ENCODE peak calls at places on chromosomes 16 and 17, in nine cellular contexts. One of them, this sample, is unnamed.

GRCh38 chr17:44672479-44673093 is 16.3 kb downstream of the MEIOC start:
- DNase-seq in NCI-H2029 treated with DMSO at 0.1 percent for 48 hours: no peak
- DNase-seq in Caki2: peak; percentile 30
- DNase-seq in left kidney: peak; percentile 29
- DNase-seq in BE2C: no peak
- DNase-seq in fibroblast of villous mesenchyme: peak; percentile 46
- DNase-seq in colonic mucosa: no peak
- DNase-seq in MV-4-11: peak; percentile 30
- DNase-seq in amniotic stem cell: peak; percentile 23
- DNase-seq in this sample: no peak

GRCh38 chr17:68564415-68565111 is 36.6 kb downstream of the FAM20A start:
- DNase-seq in NCI-H2029 treated with DMSO at 0.1 percent for 48 hours: no peak
- DNase-seq in Caki2: no peak
- DNase-seq in left kidney: no peak
- DNase-seq in BE2C: no peak
- DNase-seq in fibroblast of villous mesenchyme: no peak
- DNase-seq in colonic mucosa: no peak
- DNase-seq in MV-4-11: no peak
- DNase-seq in amniotic stem cell: no peak
- DNase-seq in this sample: no peak

GRCh38 chr16:57608462-57609113 is 19.8 kb upstream of the ADGRG1 start:
- DNase-seq in NCI-H2029 treated with DMSO at 0.1 percent for 48 hours: no peak
- DNase-seq in Caki2: no peak
- DNase-seq in left kidney: no peak
- DNase-seq in BE2C: no peak
- DNase-seq in fibroblast of villous mesenchyme: no peak
- DNase-seq in colonic mucosa: peak; percentile 15
- DNase-seq in MV-4-11: no peak
- DNase-seq in amniotic stem cell: no peak
- DNase-seq in this sample: no peak

GRCh38 chr17:77963441-77963840 is 4.9 kb downstream of the TNRC6C start:
- DNase-seq in NCI-H2029 treated with DMSO at 0.1 percent for 48 hours: peak; percentile 7
- DNase-seq in Caki2: no peak
- DNase-seq in left kidney: peak; percentile 57
- DNase-seq in BE2C: peak; percentile 75
- DNase-seq in fibroblast of villous mesenchyme: peak; percentile 81
- DNase-seq in colonic mucosa: no peak
- DNase-seq in MV-4-11: peak; percentile 69
- DNase-seq in amniotic stem cell: peak; percentile 36
- DNase-seq in this sample: no peak

GRCh38 chr17:27586203-27586701 is 44.7 kb upstream of the LGALS9 start:
- DNase-seq in NCI-H2029 treated with DMSO at 0.1 percent for 48 hours: no peak
- DNase-seq in Caki2: no peak
- DNase-seq in left kidney: no peak
- DNase-seq in BE2C: peak; percentile 63
- DNase-seq in fibroblast of villous mesenchyme: peak; percentile 79
- DNase-seq in colonic mucosa: no peak
- DNase-seq in MV-4-11: no peak
- DNase-seq in amniotic stem cell: peak; percentile 29
- DNase-seq in this sample: no peak

GRCh38 chr17:76018340-76018680 is 8.8 kb downstream of the EVPL start:
- DNase-seq in NCI-H2029 treated with DMSO at 0.1 percent for 48 hours: no peak
- DNase-seq in Caki2: no peak
- DNase-seq in left kidney: no peak
- DNase-seq in BE2C: no peak
- DNase-seq in fibroblast of villous mesenchyme: no peak
- DNase-seq in colonic mucosa: no peak
- DNase-seq in MV-4-11: no peak
- DNase-seq in amniotic stem cell: no peak
- DNase-seq in this sample: no peak

GRCh38 chr16:3112058-3112880 is at the start of gene ZNF205:
- DNase-seq in NCI-H2029 treated with DMSO at 0.1 percent for 48 hours: peak; percentile 31
- DNase-seq in Caki2: peak; percentile 78
- DNase-seq in left kidney: peak; percentile 93
- DNase-seq in BE2C: peak; percentile 82
- DNase-seq in fibroblast of villous mesenchyme: peak; percentile 60
- DNase-seq in colonic mucosa: peak; percentile 88
- DNase-seq in MV-4-11: no peak
- DNase-seq in amniotic stem cell: peak; percentile 36
- DNase-seq in this sample: peak; percentile 83

GRCh38 chr16:54180421-54181359 is 105.9 kb downstream of the IRX3 start:
- DNase-seq in NCI-H2029 treated with DMSO at 0.1 percent for 48 hours: no peak
- DNase-seq in Caki2: peak; percentile 10
- DNase-seq in left kidney: no peak
- DNase-seq in BE2C: no peak
- DNase-seq in fibroblast of villous mesenchyme: no peak
- DNase-seq in colonic mucosa: no peak
- DNase-seq in MV-4-11: no peak
- DNase-seq in amniotic stem cell: no peak
- DNase-seq in this sample: no peak

GRCh38 chr16:64957246-64957645 is 164.6 kb downstream of the CDH11 start:
- DNase-seq in NCI-H2029 treated with DMSO at 0.1 percent for 48 hours: no peak
- DNase-seq in Caki2: no peak
- DNase-seq in left kidney: no peak
- DNase-seq in BE2C: no peak
- DNase-seq in fibroblast of villous mesenchyme: no peak
- DNase-seq in colonic mucosa: no peak
- DNase-seq in MV-4-11: no peak
- DNase-seq in amniotic stem cell: no peak
- DNase-seq in this sample: no peak

GRCh38 chr16:66459878-66460277 is 32.8 kb downstream of the BEAN1 start:
- DNase-seq in NCI-H2029 treated with DMSO at 0.1 percent for 48 hours: no peak
- DNase-seq in Caki2: no peak
- DNase-seq in left kidney: no peak
- DNase-seq in BE2C: peak; percentile 58
- DNase-seq in fibroblast of villous mesenchyme: no peak
- DNase-seq in colonic mucosa: no peak
- DNase-seq in MV-4-11: no peak
- DNase-seq in amniotic stem cell: no peak
- DNase-seq in this sample: no peak

GRCh38 chr17:79188048-79188447 is 113.4 kb downstream of the ENGASE start:
- DNase-seq in NCI-H2029 treated with DMSO at 0.1 percent for 48 hours: no peak
- DNase-seq in Caki2: peak; percentile 20
- DNase-seq in left kidney: peak; percentile 53
- DNase-seq in BE2C: peak; percentile 55
- DNase-seq in fibroblast of villous mesenchyme: no peak
- DNase-seq in colonic mucosa: no peak
- DNase-seq in MV-4-11: no peak
- DNase-seq in amniotic stem cell: no peak
- DNase-seq in this sample: no peak

GRCh38 chr16:89104930-89105571 is 11.4 kb downstream of the ACSF3 start:
- DNase-seq in NCI-H2029 treated with DMSO at 0.1 percent for 48 hours: no peak
- DNase-seq in Caki2: no peak
- DNase-seq in left kidney: no peak
- DNase-seq in BE2C: no peak
- DNase-seq in fibroblast of villous mesenchyme: no peak
- DNase-seq in colonic mucosa: no peak
- DNase-seq in MV-4-11: no peak
- DNase-seq in amniotic stem cell: no peak
- DNase-seq in this sample: no peak

GRCh38 chr16:16071631-16072244 is 122.3 kb downstream of the ABCC1 start:
- DNase-seq in NCI-H2029 treated with DMSO at 0.1 percent for 48 hours: no peak
- DNase-seq in Caki2: no peak
- DNase-seq in left kidney: peak; percentile 45
- DNase-seq in BE2C: no peak
- DNase-seq in fibroblast of villous mesenchyme: peak; percentile 76
- DNase-seq in colonic mucosa: no peak
- DNase-seq in MV-4-11: peak; percentile 3
- DNase-seq in amniotic stem cell: no peak
- DNase-seq in this sample: peak; percentile 61

GRCh38 chr17:37025241-37025640 is 76.5 kb downstream of the AATF start:
- DNase-seq in NCI-H2029 treated with DMSO at 0.1 percent for 48 hours: no peak
- DNase-seq in Caki2: no peak
- DNase-seq in left kidney: peak; percentile 63
- DNase-seq in BE2C: no peak
- DNase-seq in fibroblast of villous mesenchyme: peak; percentile 38
- DNase-seq in colonic mucosa: no peak
- DNase-seq in MV-4-11: no peak
- DNase-seq in amniotic stem cell: no peak
- DNase-seq in this sample: no peak

GRCh38 chr16:48269011-48269410 is 21.7 kb upstream of the ABCC11 start:
- DNase-seq in NCI-H2029 treated with DMSO at 0.1 percent for 48 hours: no peak
- DNase-seq in Caki2: no peak
- DNase-seq in left kidney: no peak
- DNase-seq in BE2C: no peak
- DNase-seq in fibroblast of villous mesenchyme: no peak
- DNase-seq in colonic mucosa: no peak
- DNase-seq in MV-4-11: no peak
- DNase-seq in amniotic stem cell: no peak
- DNase-seq in this sample: no peak

GRCh38 chr16:70252355-70252988 is 732 bp upstream of the EXOSC6 start:
- DNase-seq in NCI-H2029 treated with DMSO at 0.1 percent for 48 hours: no peak
- DNase-seq in Caki2: peak; percentile 10
- DNase-seq in left kidney: peak; percentile 28
- DNase-seq in BE2C: peak; percentile 67
- DNase-seq in fibroblast of villous mesenchyme: peak; percentile 12
- DNase-seq in colonic mucosa: no peak
- DNase-seq in MV-4-11: no peak
- DNase-seq in amniotic stem cell: no peak
- DNase-seq in this sample: no peak

GRCh38 chr17:44932526-44933097 is 15.0 kb downstream of the KIF18B start:
- DNase-seq in NCI-H2029 treated with DMSO at 0.1 percent for 48 hours: no peak
- DNase-seq in Caki2: no peak
- DNase-seq in left kidney: no peak
- DNase-seq in BE2C: no peak
- DNase-seq in fibroblast of villous mesenchyme: no peak
- DNase-seq in colonic mucosa: no peak
- DNase-seq in MV-4-11: no peak
- DNase-seq in amniotic stem cell: no peak
- DNase-seq in this sample: no peak

GRCh38 chr17:19883537-19884215 is 15.9 kb upstream of the ULK2 start:
- DNase-seq in NCI-H2029 treated with DMSO at 0.1 percent for 48 hours: no peak
- DNase-seq in Caki2: no peak
- DNase-seq in left kidney: no peak
- DNase-seq in BE2C: no peak
- DNase-seq in fibroblast of villous mesenchyme: peak; percentile 22
- DNase-seq in colonic mucosa: no peak
- DNase-seq in MV-4-11: peak; percentile 8
- DNase-seq in amniotic stem cell: no peak
- DNase-seq in this sample: no peak

GRCh38 chr17:67647482-67647881 is 70.3 kb upstream of the NOL11 start:
- DNase-seq in NCI-H2029 treated with DMSO at 0.1 percent for 48 hours: no peak
- DNase-seq in Caki2: no peak
- DNase-seq in left kidney: peak; percentile 92
- DNase-seq in BE2C: no peak
- DNase-seq in fibroblast of villous mesenchyme: no peak
- DNase-seq in colonic mucosa: no peak
- DNase-seq in MV-4-11: no peak
- DNase-seq in amniotic stem cell: no peak
- DNase-seq in this sample: no peak

GRCh38 chr17:1179635-1180433 is at the start of gene ABR:
- DNase-seq in NCI-H2029 treated with DMSO at 0.1 percent for 48 hours: no peak
- DNase-seq in Caki2: no peak
- DNase-seq in left kidney: peak; percentile 84
- DNase-seq in BE2C: no peak
- DNase-seq in fibroblast of villous mesenchyme: peak; percentile 39
- DNase-seq in colonic mucosa: peak; percentile 50
- DNase-seq in MV-4-11: no peak
- DNase-seq in amniotic stem cell: no peak
- DNase-seq in this sample: peak; percentile 74

GRCh38 chr16:65409505-65409904 is 287.6 kb upstream of the CDH11 start:
- DNase-seq in NCI-H2029 treated with DMSO at 0.1 percent for 48 hours: no peak
- DNase-seq in Caki2: no peak
- DNase-seq in left kidney: no peak
- DNase-seq in BE2C: no peak
- DNase-seq in fibroblast of villous mesenchyme: no peak
- DNase-seq in colonic mucosa: no peak
- DNase-seq in MV-4-11: no peak
- DNase-seq in amniotic stem cell: no peak
- DNase-seq in this sample: no peak

GRCh38 chr16:76639685-76640289 is 362.6 kb downstream of the CNTNAP4 start:
- DNase-seq in NCI-H2029 treated with DMSO at 0.1 percent for 48 hours: no peak
- DNase-seq in Caki2: peak; percentile 58
- DNase-seq in left kidney: peak; percentile 67
- DNase-seq in BE2C: peak; percentile 65
- DNase-seq in fibroblast of villous mesenchyme: peak; percentile 20
- DNase-seq in colonic mucosa: peak; percentile 23
- DNase-seq in MV-4-11: peak; percentile 27
- DNase-seq in amniotic stem cell: no peak
- DNase-seq in this sample: no peak

GRCh38 chr17:72270530-72270929 is 149.7 kb downstream of the SOX9 start:
- DNase-seq in NCI-H2029 treated with DMSO at 0.1 percent for 48 hours: no peak
- DNase-seq in Caki2: no peak
- DNase-seq in left kidney: peak; percentile 39
- DNase-seq in BE2C: peak; percentile 70
- DNase-seq in fibroblast of villous mesenchyme: peak; percentile 3
- DNase-seq in colonic mucosa: no peak
- DNase-seq in MV-4-11: no peak
- DNase-seq in amniotic stem cell: no peak
- DNase-seq in this sample: peak; percentile 86

GRCh38 chr17:50270430-50271172 is 3.7 kb upstream of the TMEM92 start:
- DNase-seq in NCI-H2029 treated with DMSO at 0.1 percent for 48 hours: no peak
- DNase-seq in Caki2: no peak
- DNase-seq in left kidney: peak; percentile 47
- DNase-seq in BE2C: no peak
- DNase-seq in fibroblast of villous mesenchyme: peak; percentile 91
- DNase-seq in colonic mucosa: peak; percentile 41
- DNase-seq in MV-4-11: no peak
- DNase-seq in amniotic stem cell: no peak
- DNase-seq in this sample: peak; percentile 62

GRCh38 chr16:11696266-11697012 is 28.2 kb downstream of the SNN start:
- DNase-seq in NCI-H2029 treated with DMSO at 0.1 percent for 48 hours: no peak
- DNase-seq in Caki2: no peak
- DNase-seq in left kidney: no peak
- DNase-seq in BE2C: no peak
- DNase-seq in fibroblast of villous mesenchyme: no peak
- DNase-seq in colonic mucosa: no peak
- DNase-seq in MV-4-11: no peak
- DNase-seq in amniotic stem cell: no peak
- DNase-seq in this sample: no peak

GRCh38 chr17:36705651-36706436 is 104.5 kb downstream of the MRM1 start:
- DNase-seq in NCI-H2029 treated with DMSO at 0.1 percent for 48 hours: peak; percentile 57
- DNase-seq in Caki2: peak; percentile 49
- DNase-seq in left kidney: peak; percentile 83
- DNase-seq in BE2C: peak; percentile 80
- DNase-seq in fibroblast of villous mesenchyme: peak; percentile 24
- DNase-seq in colonic mucosa: peak; percentile 64
- DNase-seq in MV-4-11: peak; percentile 14
- DNase-seq in amniotic stem cell: no peak
- DNase-seq in this sample: no peak

GRCh38 chr16:86941731-86942468 is 363.6 kb downstream of the FOXL1 start:
- DNase-seq in NCI-H2029 treated with DMSO at 0.1 percent for 48 hours: no peak
- DNase-seq in Caki2: no peak
- DNase-seq in left kidney: no peak
- DNase-seq in BE2C: no peak
- DNase-seq in fibroblast of villous mesenchyme: no peak
- DNase-seq in colonic mucosa: no peak
- DNase-seq in MV-4-11: no peak
- DNase-seq in amniotic stem cell: no peak
- DNase-seq in this sample: no peak

GRCh38 chr16:82405696-82406095 is 221.1 kb upstream of the CDH13 start:
- DNase-seq in NCI-H2029 treated with DMSO at 0.1 percent for 48 hours: no peak
- DNase-seq in Caki2: no peak
- DNase-seq in left kidney: no peak
- DNase-seq in BE2C: no peak
- DNase-seq in fibroblast of villous mesenchyme: no peak
- DNase-seq in colonic mucosa: no peak
- DNase-seq in MV-4-11: no peak
- DNase-seq in amniotic stem cell: no peak
- DNase-seq in this sample: no peak

GRCh38 chr17:67157732-67158639 is 87.0 kb downstream of the HELZ start:
- DNase-seq in NCI-H2029 treated with DMSO at 0.1 percent for 48 hours: no peak
- DNase-seq in Caki2: no peak
- DNase-seq in left kidney: peak; percentile 55
- DNase-seq in BE2C: peak; percentile 64
- DNase-seq in fibroblast of villous mesenchyme: peak; percentile 54
- DNase-seq in colonic mucosa: no peak
- DNase-seq in MV-4-11: peak; percentile 41
- DNase-seq in amniotic stem cell: peak; percentile 5
- DNase-seq in this sample: no peak